ENCODE peak calls at places on chromosomes 5 and 9, in five cellular contexts. W, Q, Z, B and U are unnamed samples.

GRCh38 chr5:166992874-166993722 is 1298.3 kb upstream of the WWC1 start:
- DNase-seq in W (no peak), Z (no peak), B (no peak), Q (no peak), U (no peak)

GRCh38 chr9:105681724-105682123 is 12.6 kb upstream of the TMEM38B start:
- DNase-seq in Z (peak), Q (peak), B (no peak), W (no peak), U (no peak)

GRCh38 chr9:137590469-137591383 is at the start of gene ZMYND19:
- DNase-seq in Z (peak), B (peak), Q (peak), W (peak), U (peak)

GRCh38 chr5:79255786-79256557 is 20.0 kb downstream of the JMY start:
- DNase-seq in Q (peak), W (no peak), Z (peak), B (no peak), U (peak)

GRCh38 chr9:107935931-107936330 is 446.4 kb upstream of the KLF4 start:
- DNase-seq in Q (no peak), W (no peak), Z (no peak), B (peak), U (no peak)

GRCh38 chr9:100443781-100444768 is 17.1 kb downstream of the MSANTD3 start:
- DNase-seq in W (no peak), B (no peak), Q (no peak), Z (no peak), U (no peak)

GRCh38 chr5:74686962-74687751 is 2.1 kb downstream of the HEXB start:
- DNase-seq in W (no peak), Z (peak), Q (no peak), B (no peak), U (peak)

GRCh38 chr9:35563791-35564197 is 41.3 kb upstream of the TESK1 start:
- DNase-seq in Q (peak), Z (peak), B (no peak), W (peak), U (no peak)

GRCh38 chr9:22112870-22113846 is 104.1 kb upstream of the CDKN2B start:
- DNase-seq in Z (no peak), W (no peak), Q (no peak), B (no peak), U (no peak)

GRCh38 chr5:147037517-147038205 is 159.1 kb upstream of the PPP2R2B start:
- DNase-seq in W (no peak), Q (no peak), Z (peak), B (no peak), U (no peak)

GRCh38 chr5:96837303-96837702 is 29.6 kb upstream of the ERAP1 start:
- DNase-seq in Z (no peak), B (no peak), W (no peak), Q (no peak), U (no peak)

GRCh38 chr9:94840738-94841137 is 114.2 kb downstream of the AOPEP start:
- DNase-seq in Z (no peak), B (no peak), W (no peak), Q (no peak), U (no peak)

GRCh38 chr9:87108639-87109038 is 161.3 kb upstream of the GAS1 start:
- DNase-seq in B (peak), Z (no peak), W (no peak), Q (no peak), U (no peak)

GRCh38 chr5:67817652-67818051 is 397.9 kb upstream of the PIK3R1 start:
- DNase-seq in W (no peak), Q (no peak), Z (no peak), B (no peak), U (no peak)